ENCODE peak calls at places on chromosomes 16 and 17, in five cellular contexts. W, Q, X, T and Y are unnamed samples.

GRCh38 chr17:60729854-60730253 is 52.2 kb downstream of the BCAS3 start:
- DNase-seq in W (no peak), Q (no peak), X (no peak), T (no peak), Y (no peak)

GRCh38 chr16:31327675-31328225 is 27.2 kb upstream of the ITGAX start:
- DNase-seq in W (no peak), Q (no peak), X (no peak), T (no peak), Y (no peak)

GRCh38 chr17:83179378-83179777 is 100.0 kb downstream of the METRNL start:
- DNase-seq in W (no peak), Q (no peak), X (no peak), T (no peak), Y (no peak)

GRCh38 chr16:75402174-75402820 is 31.0 kb downstream of the CFDP1 start:
- DNase-seq in W (no peak), Q (no peak), X (peak), T (no peak), Y (no peak)

GRCh38 chr17:76365256-76365903 is 11.7 kb upstream of the PRPSAP1 start:
- DNase-seq in W (no peak), Q (no peak), X (peak), T (no peak), Y (peak)

GRCh38 chr17:27551701-27552466 is 79.1 kb upstream of the LGALS9 start:
- DNase-seq in W (no peak), Q (no peak), X (peak), T (no peak), Y (no peak)

GRCh38 chr17:18326572-18326971 is 11.5 kb downstream of the SMCR8 start:
- DNase-seq in W (no peak), Q (no peak), X (no peak), T (no peak), Y (no peak)

GRCh38 chr17:61159415-61159814 is 240.2 kb upstream of the TBX2 start:
- DNase-seq in W (no peak), Q (no peak), X (peak), T (no peak), Y (peak)

GRCh38 chr17:50328360-50328759 is 17.6 kb upstream of the XYLT2 start:
- DNase-seq in W (no peak), Q (no peak), X (no peak), T (no peak), Y (no peak)

GRCh38 chr16:27220120-27220519 is 16.8 kb downstream of the KDM8 start:
- DNase-seq in W (no peak), Q (no peak), X (no peak), T (no peak), Y (no peak)

GRCh38 chr17:32120086-32120485 is 22.2 kb upstream of the RHOT1 start:
- DNase-seq in W (no peak), Q (no peak), X (no peak), T (no peak), Y (peak)

GRCh38 chr17:61303334-61304096 is 96.1 kb upstream of the TBX2 start:
- DNase-seq in W (no peak), Q (no peak), X (peak), T (no peak), Y (no peak)

GRCh38 chr17:32157225-32157624 is 14.9 kb downstream of the RHOT1 start:
- DNase-seq in W (no peak), Q (no peak), X (peak), T (no peak), Y (no peak)

GRCh38 chr17:15180121-15180561 is 85.0 kb downstream of the PMP22 start:
- DNase-seq in W (no peak), Q (no peak), X (no peak), T (no peak), Y (no peak)

GRCh38 chr16:57653936-57654335 is 14.2 kb upstream of the ADGRG3 start:
- DNase-seq in W (no peak), Q (peak), X (no peak), T (no peak), Y (no peak)

GRCh38 chr16:5024632-5025031 is 9.1 kb downstream of the NAGPA start:
- DNase-seq in W (no peak), Q (no peak), X (peak), T (no peak), Y (peak)

GRCh38 chr17:30906101-30906911 is at the start of gene TEFM:
- DNase-seq in W (peak), Q (peak), X (peak), T (peak), Y (peak)

GRCh38 chr16:76278976-76279375 is 1.8 kb downstream of the CNTNAP4 start:
- DNase-seq in W (no peak), Q (no peak), X (no peak), T (no peak), Y (peak)

GRCh38 chr17:17089206-17089550 is 46.9 kb downstream of the MPRIP start:
- DNase-seq in W (no peak), Q (peak), X (no peak), T (no peak), Y (no peak)

GRCh38 chr17:41800601-41801373 is 11.0 kb downstream of the P3H4 start:
- DNase-seq in W (no peak), Q (no peak), X (no peak), T (no peak), Y (peak)

GRCh38 chr17:79619196-79619595 is 8.3 kb upstream of the RBFOX3 start:
- DNase-seq in W (no peak), Q (no peak), X (no peak), T (no peak), Y (no peak)

GRCh38 chr16:75364286-75364791 is 69.0 kb downstream of the CFDP1 start:
- DNase-seq in W (no peak), Q (no peak), X (no peak), T (no peak), Y (no peak)

GRCh38 chr17:64507418-64507766 is 615 bp downstream of the CEP95 start:
- DNase-seq in W (no peak), Q (no peak), X (peak), T (no peak), Y (peak)

GRCh38 chr17:76720941-76721340 is 5.5 kb downstream of the JMJD6 start:
- DNase-seq in W (no peak), Q (no peak), X (no peak), T (no peak), Y (no peak)

GRCh38 chr17:45341389-45342158 is 24.8 kb upstream of the MAP3K14 start:
- DNase-seq in W (peak), Q (peak), X (peak), T (no peak), Y (peak)